ENCODE peak calls at places on chromosomes 12 and 14, in six cellular contexts. One of them, this sample, is unnamed.

GRCh38 chr14:79514700-79515099 is 696.6 kb downstream of the DIO2 start:
- DNase-seq in heart left ventricle: no peak
- DNase-seq in GM13976: no peak
- DNase-seq in mesothelial cell of epicardium: no peak
- DNase-seq in PC-3: peak; percentile 75
- DNase-seq in upper lobe of right lung: no peak
- DNase-seq in this sample: no peak

GRCh38 chr14:63478024-63478423 is 65.2 kb downstream of the PPP2R5E start:
- DNase-seq in GM13976: peak; percentile 57
- DNase-seq in PC-3: no peak
- DNase-seq in heart left ventricle: no peak
- DNase-seq in upper lobe of right lung: no peak
- DNase-seq in mesothelial cell of epicardium: no peak
- DNase-seq in this sample: no peak

GRCh38 chr14:41785696-41786095 is 179.0 kb downstream of the LRFN5 start:
- DNase-seq in GM13976: no peak
- DNase-seq in heart left ventricle: no peak
- DNase-seq in PC-3: peak; percentile 21
- DNase-seq in upper lobe of right lung: no peak
- DNase-seq in mesothelial cell of epicardium: no peak
- DNase-seq in this sample: no peak

GRCh38 chr14:36662543-36663403 is 1.1 kb downstream of the PAX9 start:
- DNase-seq in heart left ventricle: no peak
- DNase-seq in PC-3: peak; percentile 69
- DNase-seq in GM13976: peak; percentile 25
- DNase-seq in upper lobe of right lung: no peak
- DNase-seq in mesothelial cell of epicardium: no peak
- DNase-seq in this sample: no peak

GRCh38 chr14:63492391-63492790 is 50.8 kb downstream of the PPP2R5E start:
- DNase-seq in mesothelial cell of epicardium: no peak
- DNase-seq in PC-3: peak; percentile 73
- DNase-seq in upper lobe of right lung: no peak
- DNase-seq in GM13976: no peak
- DNase-seq in heart left ventricle: no peak
- DNase-seq in this sample: no peak

GRCh38 chr14:80202888-80203562 is 8.3 kb downstream of the DIO2 start:
- DNase-seq in heart left ventricle: no peak
- DNase-seq in GM13976: peak; percentile 12
- DNase-seq in mesothelial cell of epicardium: no peak
- DNase-seq in upper lobe of right lung: no peak
- DNase-seq in PC-3: peak; percentile 27
- DNase-seq in this sample: no peak

GRCh38 chr12:91885851-91886250 is 259.8 kb downstream of the BTG1 start:
- DNase-seq in upper lobe of right lung: no peak
- DNase-seq in heart left ventricle: no peak
- DNase-seq in mesothelial cell of epicardium: no peak
- DNase-seq in GM13976: no peak
- DNase-seq in PC-3: peak; percentile 78
- DNase-seq in this sample: no peak

GRCh38 chr12:128365831-128366231 is 98.9 kb downstream of the TMEM132C start:
- DNase-seq in mesothelial cell of epicardium: no peak
- DNase-seq in PC-3: no peak
- DNase-seq in upper lobe of right lung: no peak
- DNase-seq in GM13976: no peak
- DNase-seq in heart left ventricle: no peak
- DNase-seq in this sample: no peak

GRCh38 chr14:58071341-58071740 is 80.7 kb downstream of the ARMH4 start:
- DNase-seq in PC-3: no peak
- DNase-seq in GM13976: no peak
- DNase-seq in mesothelial cell of epicardium: no peak
- DNase-seq in heart left ventricle: no peak
- DNase-seq in upper lobe of right lung: no peak
- DNase-seq in this sample: no peak

GRCh38 chr14:39726563-39726962 is 294.3 kb upstream of the FBXO33 start:
- DNase-seq in mesothelial cell of epicardium: no peak
- DNase-seq in heart left ventricle: no peak
- DNase-seq in PC-3: no peak
- DNase-seq in GM13976: no peak
- DNase-seq in upper lobe of right lung: no peak
- DNase-seq in this sample: no peak

GRCh38 chr12:12661086-12661485 is 34.9 kb downstream of the GPR19 start:
- DNase-seq in heart left ventricle: no peak
- DNase-seq in GM13976: no peak
- DNase-seq in PC-3: peak; percentile 36
- DNase-seq in mesothelial cell of epicardium: no peak
- DNase-seq in upper lobe of right lung: no peak
- DNase-seq in this sample: no peak

GRCh38 chr12:16610006-16610520 is 4.1 kb upstream of the LMO3 start:
- DNase-seq in GM13976: no peak
- DNase-seq in upper lobe of right lung: no peak
- DNase-seq in heart left ventricle: no peak
- DNase-seq in mesothelial cell of epicardium: no peak
- DNase-seq in PC-3: no peak
- DNase-seq in this sample: no peak

GRCh38 chr14:32306549-32306948 is 22.5 kb upstream of the AKAP6 start:
- DNase-seq in mesothelial cell of epicardium: no peak
- DNase-seq in heart left ventricle: no peak
- DNase-seq in upper lobe of right lung: no peak
- DNase-seq in PC-3: peak; percentile 38
- DNase-seq in GM13976: no peak
- DNase-seq in this sample: no peak

GRCh38 chr14:101008631-101009336 is 105.3 kb upstream of the RTL1 start:
- DNase-seq in heart left ventricle: no peak
- DNase-seq in PC-3: no peak
- DNase-seq in mesothelial cell of epicardium: no peak
- DNase-seq in upper lobe of right lung: peak; percentile 28
- DNase-seq in GM13976: peak; percentile 12
- DNase-seq in this sample: no peak

GRCh38 chr14:72726444-72726843 is 167.5 kb downstream of the DPF3 start:
- DNase-seq in GM13976: no peak
- DNase-seq in PC-3: no peak
- DNase-seq in heart left ventricle: no peak
- DNase-seq in upper lobe of right lung: no peak
- DNase-seq in mesothelial cell of epicardium: no peak
- DNase-seq in this sample: no peak

GRCh38 chr12:118748478-118749380 is 232.6 kb upstream of the SRRM4 start:
- DNase-seq in mesothelial cell of epicardium: no peak
- DNase-seq in GM13976: no peak
- DNase-seq in heart left ventricle: no peak
- DNase-seq in upper lobe of right lung: no peak
- DNase-seq in PC-3: no peak
- DNase-seq in this sample: no peak

GRCh38 chr12:7501031-7501585 is 2.5 kb downstream of the CD163 start:
- DNase-seq in mesothelial cell of epicardium: no peak
- DNase-seq in upper lobe of right lung: no peak
- DNase-seq in PC-3: no peak
- DNase-seq in GM13976: no peak
- DNase-seq in heart left ventricle: no peak
- DNase-seq in this sample: no peak

GRCh38 chr14:96039633-96040311 is 610 bp downstream of the C14orf132 start:
- DNase-seq in PC-3: no peak
- DNase-seq in GM13976: peak; percentile 44
- DNase-seq in mesothelial cell of epicardium: no peak
- DNase-seq in heart left ventricle: no peak
- DNase-seq in upper lobe of right lung: peak; percentile 73
- DNase-seq in this sample: no peak

GRCh38 chr12:28024231-28024995 is 51.9 kb upstream of the PTHLH start:
- DNase-seq in mesothelial cell of epicardium: no peak
- DNase-seq in GM13976: no peak
- DNase-seq in heart left ventricle: no peak
- DNase-seq in upper lobe of right lung: no peak
- DNase-seq in PC-3: peak; percentile 79
- DNase-seq in this sample: no peak

GRCh38 chr12:94761559-94761958 is 111.2 kb upstream of the TMCC3 start:
- DNase-seq in mesothelial cell of epicardium: no peak
- DNase-seq in upper lobe of right lung: no peak
- DNase-seq in heart left ventricle: no peak
- DNase-seq in GM13976: no peak
- DNase-seq in PC-3: peak; percentile 96
- DNase-seq in this sample: no peak

GRCh38 chr12:27285395-27285794 is 41.3 kb downstream of the STK38L start:
- DNase-seq in PC-3: no peak
- DNase-seq in GM13976: no peak
- DNase-seq in upper lobe of right lung: no peak
- DNase-seq in mesothelial cell of epicardium: no peak
- DNase-seq in heart left ventricle: no peak
- DNase-seq in this sample: no peak

GRCh38 chr12:29455087-29455486 is 42.4 kb downstream of the OVCH1 start:
- DNase-seq in mesothelial cell of epicardium: no peak
- DNase-seq in PC-3: no peak
- DNase-seq in heart left ventricle: no peak
- DNase-seq in upper lobe of right lung: no peak
- DNase-seq in GM13976: no peak
- DNase-seq in this sample: no peak

GRCh38 chr12:12158858-12159257 is 88.1 kb downstream of the BCL2L14 start:
- DNase-seq in GM13976: no peak
- DNase-seq in PC-3: no peak
- DNase-seq in upper lobe of right lung: no peak
- DNase-seq in mesothelial cell of epicardium: no peak
- DNase-seq in heart left ventricle: no peak
- DNase-seq in this sample: no peak

GRCh38 chr12:79247494-79247893 is 382.9 kb downstream of the SYT1 start:
- DNase-seq in upper lobe of right lung: no peak
- DNase-seq in PC-3: no peak
- DNase-seq in heart left ventricle: no peak
- DNase-seq in GM13976: no peak
- DNase-seq in mesothelial cell of epicardium: no peak
- DNase-seq in this sample: no peak

GRCh38 chr12:43370299-43370698 is 181.7 kb downstream of the ADAMTS20 start:
- DNase-seq in upper lobe of right lung: no peak
- DNase-seq in mesothelial cell of epicardium: no peak
- DNase-seq in heart left ventricle: no peak
- DNase-seq in GM13976: no peak
- DNase-seq in PC-3: peak; percentile 94
- DNase-seq in this sample: no peak

GRCh38 chr12:64496839-64497400 is 45.0 kb downstream of the TBK1 start:
- DNase-seq in upper lobe of right lung: no peak
- DNase-seq in mesothelial cell of epicardium: no peak
- DNase-seq in PC-3: no peak
- DNase-seq in heart left ventricle: no peak
- DNase-seq in GM13976: no peak
- DNase-seq in this sample: no peak

DNA sequence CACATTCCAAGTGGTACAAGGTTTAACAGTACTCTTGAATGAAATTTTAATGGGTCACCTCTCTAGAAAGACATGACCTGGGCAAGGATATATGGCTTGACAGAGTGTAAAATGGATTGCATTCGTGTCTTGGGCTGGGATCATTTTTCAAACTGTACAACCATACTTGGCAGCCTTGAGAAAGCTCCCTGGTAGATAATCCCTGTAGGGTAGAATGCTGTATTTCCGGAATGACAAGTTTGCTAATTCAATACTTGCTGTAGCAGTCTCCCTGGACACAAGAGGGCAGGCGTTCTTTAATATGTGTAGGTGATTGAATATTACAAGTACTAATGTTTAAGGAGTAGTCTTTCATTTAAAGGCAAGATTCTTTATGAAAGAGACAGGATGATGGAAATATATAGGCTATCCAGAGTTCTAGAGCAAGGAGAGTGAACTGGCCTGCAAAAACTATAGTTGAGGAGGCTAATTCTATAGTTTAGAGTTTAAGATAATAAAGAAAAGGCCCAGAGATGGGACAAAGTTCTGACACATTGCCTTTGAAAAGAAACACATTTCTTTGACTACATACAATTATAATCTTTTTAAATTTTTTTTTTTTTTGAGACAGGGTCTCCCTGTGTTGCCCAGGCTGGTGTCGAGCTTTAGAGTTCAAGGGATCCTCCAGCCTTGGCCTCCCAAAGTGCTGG is 53.4 kb downstream of the PLBD1 start:
- DNase-seq in PC-3: peak; percentile 93
- DNase-seq in heart left ventricle: peak; percentile 23
- DNase-seq in GM13976: peak; percentile 49
- DNase-seq in upper lobe of right lung: no peak
- DNase-seq in mesothelial cell of epicardium: no peak
- DNase-seq in this sample: no peak
- TF ChIP-seq CTCF in PC-3: peak; percentile 75
- TF ChIP-seq CTCF in heart left ventricle: peak; percentile 53
- TF ChIP-seq CTCF in GM13976: peak; percentile 44
- TF ChIP-seq CTCF in upper lobe of right lung: peak; percentile 45
- TF ChIP-seq CTCF in mesothelial cell of epicardium: no peak
- TF ChIP-seq CTCF in this sample: peak; percentile 33

DNA sequence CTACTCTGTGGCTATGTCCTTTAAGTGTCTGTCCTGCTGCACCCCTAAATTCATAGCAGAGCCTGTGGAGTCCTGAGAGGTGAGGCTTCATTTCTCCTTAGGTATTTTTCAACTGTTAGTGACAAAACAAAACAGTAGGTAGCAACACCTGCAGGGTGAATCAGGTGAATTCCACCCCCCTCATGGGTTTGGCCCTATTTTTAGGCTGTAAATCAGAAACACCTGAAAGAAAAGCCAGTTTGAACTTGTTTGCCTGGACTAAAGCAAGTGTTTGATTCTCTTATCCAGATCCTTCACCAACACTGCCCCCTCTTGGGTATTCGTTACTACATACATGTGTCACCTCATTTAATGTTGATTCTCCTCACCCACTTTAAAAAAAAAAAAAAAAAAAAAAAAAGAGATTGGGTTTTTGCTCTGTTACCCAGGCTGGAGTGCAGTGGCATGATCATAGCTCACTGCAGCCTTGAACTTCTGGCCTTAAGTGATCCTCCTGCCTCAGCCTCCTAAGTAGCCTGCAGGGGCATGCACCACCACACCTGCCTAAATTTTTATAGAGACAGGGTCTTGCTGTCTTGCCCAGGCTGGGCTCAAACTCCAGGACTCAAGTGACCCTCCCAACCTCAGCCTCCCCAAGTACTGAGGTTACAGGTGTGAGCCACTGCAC is 10.3 kb downstream of the TBPL2 start:
- DNase-seq in PC-3: peak; percentile 97
- DNase-seq in GM13976: peak; percentile 70
- DNase-seq in heart left ventricle: peak; percentile 35
- DNase-seq in mesothelial cell of epicardium: no peak
- DNase-seq in upper lobe of right lung: no peak
- DNase-seq in this sample: no peak
- TF ChIP-seq CTCF in PC-3: peak; percentile 89
- TF ChIP-seq CTCF in GM13976: peak; percentile 32
- TF ChIP-seq CTCF in heart left ventricle: peak; percentile 42
- TF ChIP-seq CTCF in mesothelial cell of epicardium: peak; percentile 32
- TF ChIP-seq CTCF in upper lobe of right lung: peak; percentile 37
- TF ChIP-seq CTCF in this sample: peak; percentile 54

DNA sequence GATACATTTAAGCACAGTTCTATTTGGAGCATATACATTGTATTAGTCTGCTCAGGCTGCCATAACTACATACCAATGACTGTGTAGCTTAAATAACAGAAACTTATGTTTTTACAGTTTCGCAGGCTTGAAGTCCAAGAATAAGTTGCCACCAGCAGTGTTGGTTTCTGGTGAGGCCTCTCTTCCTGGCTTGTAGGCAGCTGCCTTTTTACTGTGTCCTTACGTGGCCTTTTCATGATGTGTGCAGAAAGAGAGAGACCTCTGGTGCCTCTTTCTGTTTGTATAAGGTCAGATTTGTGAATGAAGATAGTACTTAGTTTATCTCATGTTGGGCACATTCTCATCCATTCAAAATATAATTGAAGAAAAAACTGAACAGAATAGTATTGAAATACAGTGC is 636.6 kb downstream of the FLRT2 start:
- DNase-seq in mesothelial cell of epicardium: no peak
- DNase-seq in upper lobe of right lung: no peak
- DNase-seq in heart left ventricle: no peak
- DNase-seq in PC-3: no peak
- DNase-seq in GM13976: no peak
- DNase-seq in this sample: no peak
- TF ChIP-seq CTCF in mesothelial cell of epicardium: no peak
- TF ChIP-seq CTCF in upper lobe of right lung: no peak
- TF ChIP-seq CTCF in heart left ventricle: no peak
- TF ChIP-seq CTCF in PC-3: no peak
- TF ChIP-seq CTCF in GM13976: no peak
- TF ChIP-seq CTCF in this sample: no peak

GRCh38 chr12:71890475-71890874 is 48.2 kb upstream of the TPH2 start:
- DNase-seq in heart left ventricle: no peak
- DNase-seq in upper lobe of right lung: no peak
- DNase-seq in mesothelial cell of epicardium: no peak
- DNase-seq in PC-3: no peak
- DNase-seq in GM13976: no peak
- DNase-seq in this sample: no peak
- TF ChIP-seq CTCF in heart left ventricle: no peak
- TF ChIP-seq CTCF in upper lobe of right lung: no peak
- TF ChIP-seq CTCF in mesothelial cell of epicardium: no peak
- TF ChIP-seq CTCF in PC-3: no peak
- TF ChIP-seq CTCF in GM13976: no peak
- TF ChIP-seq CTCF in this sample: no peak

This sample was measured in D721Med.